ENCODE peak calls at places on chromosomes 13 and 19, in seven cellular contexts. V is uterus; M is neural progenitor cell; K is breast epithelium; N is heart left ventricle; P is stimulated activated naive CD4-positive, alpha-beta T cell; A is stimulated activated CD4-positive, alpha-beta T cell treated with anti-CD3 and anti-CD28 coated beads, TNF-alpha, amount 100 ng/mL, for 24 hours. C is an unnamed sample.

GRCh38 chr13:82791035-82791434 is 1091.2 kb downstream of the SLITRK1 start:
- DNase-seq in A (no peak), N (no peak), M (no peak), V (no peak), K (no peak), P (no peak), C (no peak)

GRCh38 chr19:43784981-43785808 is 4.4 kb upstream of the KCNN4 start:
- DNase-seq in P (peak; percentile 64), K (peak; percentile 65), M (peak; percentile 86), V (peak; percentile 32), A (no peak), N (peak; percentile 45), C (peak; percentile 74)

GRCh38 chr13:79724348-79725103 is 243.6 kb downstream of the NDFIP2 start:
- DNase-seq in M (no peak), K (no peak), V (no peak), N (no peak), P (no peak), A (no peak), C (peak; percentile 10)

GRCh38 chr13:30737511-30738342 is 2.4 kb downstream of the ALOX5AP start:
- DNase-seq in P (no peak), N (peak; percentile 25), A (no peak), K (no peak), M (no peak), V (no peak), C (no peak)

GRCh38 chr19:1418951-1419735 is 11.8 kb downstream of the DAZAP1 start:
- DNase-seq in N (no peak), K (no peak), M (no peak), A (no peak), P (no peak), V (no peak), C (no peak)

GRCh38 chr19:45154064-45154827 is 6.5 kb downstream of the NKPD1 start:
- DNase-seq in M (no peak), N (no peak), V (no peak), K (no peak), P (no peak), A (no peak), C (peak; percentile 89)

GRCh38 chr13:52806029-52806428 is 42.4 kb downstream of the PCDH8 start:
- DNase-seq in N (no peak), V (no peak), A (no peak), P (no peak), M (no peak), K (no peak), C (no peak)

GRCh38 chr19:1445185-1445931 is 4.6 kb upstream of the APC2 start:
- DNase-seq in A (peak; percentile 57), K (no peak), P (peak; percentile 73), N (peak; percentile 72), M (peak; percentile 82), V (peak; percentile 70), C (peak; percentile 53)

GRCh38 chr13:110173247-110173818 is 133.6 kb downstream of the COL4A1 start:
- DNase-seq in V (no peak), A (no peak), M (no peak), K (no peak), N (no peak), P (no peak), C (no peak)

GRCh38 chr13:110331362-110331761 is 24.3 kb downstream of the COL4A2 start:
- DNase-seq in M (no peak), A (no peak), P (no peak), V (no peak), N (no peak), K (no peak), C (no peak)

GRCh38 chr19:4795400-4795799 is 3.9 kb downstream of the FEM1A start:
- DNase-seq in V (no peak), A (no peak), K (no peak), M (no peak), N (no peak), P (no peak), C (no peak)

GRCh38 chr19:52778811-52779210 is 7.8 kb downstream of the ZNF600 start:
- DNase-seq in P (no peak), N (no peak), M (no peak), A (no peak), K (no peak), V (no peak), C (no peak)

GRCh38 chr19:16435238-16435911 is 36.4 kb downstream of the EPS15L1 start:
- DNase-seq in V (peak; percentile 71), P (no peak), M (no peak), N (peak; percentile 57), K (peak; percentile 57), A (no peak), C (peak; percentile 95)

C was measured in cardiac fibroblast.